ENCODE peak calls at places on chromosomes 13 and 19, in four cellular contexts. J is GM10248, F is gastrocnemius medialis, A is GM23338. I is an unnamed sample.

GRCh38 chr19:17178291-17178690 is 36.9 kb upstream of the USE1 start:
- DNase-seq in J (no peak), A (no peak), F (no peak), I (no peak)

GRCh38 chr13:51726446-51727185 is 77.3 kb downstream of the DHRS12 start:
- DNase-seq in F (no peak), J (no peak), A (no peak), I (no peak)

GRCh38 chr19:55406869-55407624 is 541 bp downstream of the UBE2S start:
- DNase-seq in J (peak; percentile 47), A (no peak), F (no peak), I (peak; percentile 85)

GRCh38 chr13:33322965-33323668 is 37.6 kb upstream of the STARD13 start:
- DNase-seq in F (no peak), A (no peak), J (no peak), I (no peak)

GRCh38 chr13:27775943-27776342 is 16.3 kb upstream of the GSX1 start:
- DNase-seq in J (no peak), F (no peak), A (peak; percentile 52), I (no peak)

GRCh38 chr19:1744133-1744665 is 9.1 kb upstream of the ONECUT3 start:
- DNase-seq in A (no peak), F (no peak), J (no peak), I (no peak)

GRCh38 chr19:38227272-38228004 is 3.4 kb upstream of the DPF1 start:
- DNase-seq in F (no peak), J (no peak), A (no peak), I (no peak)

GRCh38 chr19:48332351-48332661 is 7.0 kb downstream of the EMP3 start:
- DNase-seq in A (no peak), J (no peak), F (no peak), I (no peak)

GRCh38 chr19:34220472-34221063 is 33.8 kb upstream of the GARRE1 start:
- DNase-seq in A (peak; percentile 83), J (peak; percentile 53), F (peak; percentile 42), I (no peak)

GRCh38 chr13:106736941-106737340 is 169.0 kb upstream of the ARGLU1 start:
- DNase-seq in J (no peak), F (no peak), A (no peak), I (no peak)

GRCh38 chr19:44748426-44749254 is at the start of gene BCL3:
- DNase-seq in A (peak; percentile 25), J (peak; percentile 83), F (peak; percentile 59), I (peak; percentile 96)

GRCh38 chr19:48480476-48481190 is 11.5 kb downstream of the CYTH2 start:
- DNase-seq in F (no peak), J (no peak), A (peak; percentile 71), I (no peak)

GRCh38 chr19:6587093-6587820 is 3.7 kb downstream of the CD70 start:
- DNase-seq in F (no peak), J (peak; percentile 42), A (peak; percentile 77), I (no peak)

GRCh38 chr19:14769201-14769600 is 9.2 kb downstream of the ADGRE2 start:
- DNase-seq in A (no peak), J (no peak), F (no peak), I (peak; percentile 31)

GRCh38 chr19:44883962-44884361 is 7.1 kb upstream of the TOMM40 start:
- DNase-seq in F (no peak), A (no peak), J (no peak), I (no peak)

GRCh38 chr19:57583521-57584416 is at the start of gene ZIK1:
- DNase-seq in F (peak; percentile 85), A (peak; percentile 99), J (peak; percentile 96), I (peak; percentile 96)

GRCh38 chr13:90492872-90493271 is 854.6 kb upstream of the MIR17HG start:
- DNase-seq in F (no peak), J (no peak), A (no peak), I (no peak)

GRCh38 chr13:26710166-26710565 is 50.4 kb downstream of the GPR12 start:
- DNase-seq in F (no peak), A (peak; percentile 51), J (no peak), I (no peak)

GRCh38 chr19:14003279-14004051 is 2.7 kb downstream of the RFX1 start:
- DNase-seq in A (no peak), F (no peak), J (peak; percentile 15), I (peak; percentile 22)

GRCh38 chr13:84126671-84127171 is 244.4 kb upstream of the SLITRK1 start:
- DNase-seq in J (no peak), F (no peak), A (no peak), I (peak; percentile 54)

GRCh38 chr19:34808566-34808965 is 35.6 kb upstream of the ZNF599 start:
- DNase-seq in A (no peak), J (no peak), F (no peak), I (no peak)

GRCh38 chr13:24074687-24075086 is 85.8 kb upstream of the SPATA13 start:
- DNase-seq in F (no peak), A (no peak), J (no peak), I (no peak)

GRCh38 chr13:24071423-24072075 is 89.0 kb upstream of the SPATA13 start:
- DNase-seq in F (no peak), A (no peak), J (no peak), I (no peak)

GRCh38 chr13:24075137-24075975 is 85.2 kb upstream of the SPATA13 start:
- DNase-seq in J (no peak), A (no peak), F (no peak), I (no peak)

GRCh38 chr13:24076124-24076523 is 84.4 kb upstream of the SPATA13 start:
- DNase-seq in A (no peak), J (no peak), F (no peak), I (no peak)

GRCh38 chr13:24073657-24074056 is 86.9 kb upstream of the SPATA13 start:
- DNase-seq in J (no peak), F (no peak), A (no peak), I (no peak)
- TF ChIP-seq CTCF in J (no peak), F (no peak), A (no peak), I (no peak)

DNA sequence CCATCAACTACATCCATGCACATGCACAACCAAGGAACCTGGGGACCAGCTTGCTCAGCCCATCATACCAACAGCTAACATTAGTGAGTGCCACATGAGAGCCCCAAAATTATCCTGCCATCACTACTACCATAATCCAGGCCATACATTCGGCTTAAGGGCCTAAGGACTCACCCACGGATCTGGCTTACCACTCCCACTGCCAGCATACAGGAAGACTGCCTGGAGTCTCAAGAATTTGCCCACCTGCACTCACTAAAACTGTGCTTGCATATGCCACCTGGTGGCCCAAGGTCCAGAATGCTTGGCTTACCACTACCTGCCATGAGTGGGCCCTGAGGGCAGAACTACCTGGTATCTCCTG is 1562.9 kb upstream of the PRR20A start:
- DNase-seq in J (no peak), F (no peak), A (peak; percentile 62), I (no peak)
- TF ChIP-seq CTCF in J (no peak), F (no peak), A (peak; percentile 47), I (no peak)

DNA sequence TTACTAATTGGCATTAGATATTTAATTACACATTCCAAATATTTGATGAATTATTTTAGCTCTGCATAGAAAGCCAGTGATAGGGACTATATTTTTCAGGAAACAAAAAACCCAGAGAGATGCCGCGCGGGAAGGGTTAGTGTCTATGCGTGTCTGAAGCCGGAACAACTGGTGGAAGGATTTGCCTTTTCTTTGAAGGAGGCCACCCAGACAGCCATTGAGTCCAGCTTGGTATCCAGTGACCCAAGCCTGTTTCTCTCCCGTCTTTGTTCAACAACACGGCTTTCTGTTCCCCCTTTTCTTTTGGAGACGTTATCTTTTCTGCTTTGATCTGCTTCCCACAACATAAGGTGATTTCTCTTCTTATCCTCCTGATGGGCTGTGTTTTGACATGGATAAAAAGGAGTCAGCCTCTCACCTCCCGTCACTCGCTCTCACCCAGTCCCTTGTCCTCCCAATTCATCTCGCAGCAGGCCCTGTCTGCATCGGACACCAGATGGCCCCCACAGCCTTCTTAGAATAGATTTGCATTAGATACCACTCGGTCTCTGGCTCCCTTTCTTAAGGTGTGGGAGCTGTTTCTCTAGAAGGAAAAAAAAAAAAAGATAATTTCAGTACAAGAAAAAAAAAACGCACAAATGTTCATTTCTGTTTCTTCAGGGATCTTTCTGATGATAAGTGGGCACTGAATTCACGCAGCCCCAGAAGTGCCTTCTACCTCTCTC is 361.8 kb downstream of the ZNF536 start:
- DNase-seq in A (peak; percentile 22), F (no peak), J (no peak), I (no peak)
- TF ChIP-seq CTCF in A (peak; percentile 20), F (no peak), J (no peak), I (no peak)

GRCh38 chr19:12838182-12838890 is at the start of gene MAST1:
- DNase-seq in F (no peak), A (peak; percentile 80), J (peak; percentile 86), I (no peak)
- TF ChIP-seq CTCF in F (peak; percentile 51), A (peak; percentile 34), J (peak; percentile 81), I (peak; percentile 42)

DNA sequence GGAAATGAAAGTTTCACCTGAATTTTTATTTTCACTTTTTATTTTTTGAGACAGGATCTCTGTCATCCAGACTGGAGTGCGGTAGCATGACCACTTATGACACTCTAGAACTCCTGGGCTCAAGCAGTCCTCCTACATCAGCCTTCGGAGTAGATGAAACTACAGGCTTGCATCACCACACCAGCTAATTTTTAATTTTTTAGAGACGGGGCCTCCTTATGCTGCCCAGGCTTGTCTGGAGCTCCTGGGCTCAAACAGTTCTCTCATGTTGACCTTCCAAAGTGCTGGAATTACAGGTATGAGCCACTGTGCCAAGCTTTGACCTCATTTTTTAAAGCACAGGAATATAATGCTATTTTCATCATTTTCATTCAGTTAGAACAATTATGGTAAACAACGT is 297.0 kb upstream of the KLHL1 start:
- DNase-seq in J (no peak), F (no peak), A (no peak), I (no peak)
- TF ChIP-seq CTCF in J (no peak), F (no peak), A (no peak), I (no peak)

GRCh38 chr19:3944018-3944721 is 11.3 kb downstream of the NMRK2 start:
- DNase-seq in J (no peak), A (no peak), F (no peak), I (no peak)

GRCh38 chr19:3949997-3950859 is 17.4 kb downstream of the NMRK2 start:
- DNase-seq in J (no peak), F (peak; percentile 57), A (no peak), I (no peak)

GRCh38 chr19:3949294-3949693 is 16.4 kb downstream of the NMRK2 start:
- DNase-seq in J (no peak), F (peak; percentile 55), A (no peak), I (no peak)

GRCh38 chr19:3942790-3943409 is 10.0 kb downstream of the NMRK2 start:
- DNase-seq in A (no peak), F (peak; percentile 96), J (no peak), I (no peak)

DNA sequence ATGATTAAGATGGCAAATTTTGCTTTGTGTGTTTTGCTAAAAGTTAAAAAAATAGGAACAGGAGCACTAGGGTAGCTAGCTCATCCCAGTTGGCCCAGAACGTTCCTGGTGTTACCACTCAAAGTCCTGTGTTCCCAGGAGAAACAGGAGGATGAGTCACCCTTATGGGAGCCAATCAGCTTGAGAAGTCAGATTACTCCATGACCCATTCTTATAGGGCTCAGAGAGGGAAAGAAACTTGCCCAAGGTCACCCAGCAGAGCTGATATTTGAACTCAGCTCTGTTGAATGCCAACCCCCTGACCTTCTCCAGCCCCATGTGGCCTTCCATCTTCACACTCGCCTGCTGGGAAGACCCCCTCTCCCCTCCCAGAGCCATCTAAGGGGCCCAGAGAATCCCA is 13.0 kb downstream of the NMRK2 start:
- DNase-seq in J (no peak), A (no peak), F (peak; percentile 66), I (no peak)
- TF ChIP-seq CTCF in J (no peak), A (no peak), F (no peak), I (no peak)

I was measured in kidney.